ENCODE peak calls at places on chromosomes 12 and 14, in six cellular contexts. Q, E, C, M, X and V are unnamed samples.

GRCh38 chr12:29148065-29148957 is 767 bp upstream of the FAR2 start:
- DNase-seq in Q (peak; percentile 18), E (no peak), C (peak; percentile 44), M (no peak), X (no peak), V (no peak)

GRCh38 chr14:45373877-45374276 is 120.9 kb upstream of the MIS18BP1 start:
- DNase-seq in Q (no peak), E (no peak), C (no peak), M (no peak), X (no peak), V (peak; percentile 9)

GRCh38 chr14:41606249-41607118 is at the start of gene LRFN5:
- DNase-seq in Q (peak; percentile 78), E (peak; percentile 49), C (peak; percentile 80), M (no peak), X (peak; percentile 61), V (peak; percentile 54)

GRCh38 chr12:53191885-53192530 is 11.3 kb upstream of the CSAD start:
- DNase-seq in Q (no peak), E (no peak), C (no peak), M (no peak), X (no peak), V (no peak)

GRCh38 chr14:102182190-102182589 is 42.5 kb downstream of the WDR20 start:
- DNase-seq in Q (peak; percentile 33), E (peak; percentile 62), C (no peak), M (no peak), X (no peak), V (no peak)

GRCh38 chr14:100679170-100679569 is 47.5 kb upstream of the DLK1 start:
- DNase-seq in Q (no peak), E (no peak), C (no peak), M (no peak), X (no peak), V (no peak)

GRCh38 chr12:118922405-118922804 is 58.9 kb upstream of the SRRM4 start:
- DNase-seq in Q (no peak), E (no peak), C (peak; percentile 57), M (no peak), X (peak; percentile 38), V (peak; percentile 51)

GRCh38 chr12:114841557-114842251 is 157.7 kb upstream of the TBX3 start:
- DNase-seq in Q (no peak), E (no peak), C (peak; percentile 98), M (peak; percentile 41), X (peak; percentile 82), V (no peak)

GRCh38 chr12:106766393-106766826 is 8.1 kb upstream of the RIC8B start:
- DNase-seq in Q (peak; percentile 22), E (no peak), C (no peak), M (no peak), X (no peak), V (no peak)

GRCh38 chr14:29892327-29892726 is 35.3 kb downstream of the PRKD1 start:
- DNase-seq in Q (no peak), E (peak; percentile 13), C (no peak), M (no peak), X (no peak), V (no peak)

GRCh38 chr14:98688446-98688845 is 583.6 kb downstream of the BCL11B start:
- DNase-seq in Q (no peak), E (no peak), C (no peak), M (no peak), X (no peak), V (no peak)

GRCh38 chr12:9587903-9588600 is 19.7 kb downstream of the KLRB1 start:
- DNase-seq in Q (peak; percentile 0), E (no peak), C (no peak), M (no peak), X (no peak), V (no peak)

GRCh38 chr12:15545329-15545728 is 223.0 kb downstream of the PTPRO start:
- DNase-seq in Q (no peak), E (no peak), C (no peak), M (no peak), X (no peak), V (no peak)

GRCh38 chr14:96051642-96052540 is 12.7 kb downstream of the C14orf132 start:
- DNase-seq in Q (no peak), E (peak; percentile 8), C (peak; percentile 73), M (no peak), X (peak; percentile 63), V (no peak)
- H2BK15ac ChIP-seq in Q (no peak overlapping the region), E (no peak overlapping the region), C (no peak overlapping the region), M (no peak overlapping the region), X (no peak overlapping the region), V (no peak overlapping the region)

GRCh38 chr12:65311260-65311659 is 32.8 kb downstream of the MSRB3 start:
- DNase-seq in Q (no peak), E (no peak), C (no peak), M (no peak), X (no peak), V (no peak)

GRCh38 chr12:65306229-65306602 is 27.7 kb downstream of the MSRB3 start:
- DNase-seq in Q (no peak), E (peak; percentile 48), C (no peak), M (no peak), X (no peak), V (no peak)

GRCh38 chr12:65306603-65307501 is 28.4 kb downstream of the MSRB3 start:
- DNase-seq in Q (peak; percentile 96), E (peak; percentile 75), C (peak; percentile 55), M (no peak), X (peak; percentile 37), V (no peak)

GRCh38 chr12:65308001-65308400 is 29.5 kb downstream of the MSRB3 start:
- DNase-seq in Q (peak; percentile 45), E (peak; percentile 37), C (no peak), M (no peak), X (no peak), V (no peak)

GRCh38 chr12:65308601-65309071 is 30.2 kb downstream of the MSRB3 start:
- DNase-seq in Q (peak; percentile 28), E (peak; percentile 45), C (no peak), M (no peak), X (no peak), V (no peak)
- H2BK120ac ChIP-seq in Q (no peak overlapping the region), E (peak overlapping the region; percentile 54), C (no peak overlapping the region), M (no peak overlapping the region), X (no peak overlapping the region), V (no peak overlapping the region)

GRCh38 chr12:71576546-71576945 is 87.1 kb downstream of the ZFC3H1 start:
- DNase-seq in Q (no peak), E (no peak), C (no peak), M (no peak), X (no peak), V (no peak)
- H2BK15ac ChIP-seq in Q (no peak overlapping the region), E (no peak overlapping the region), C (no peak overlapping the region), M (no peak overlapping the region), X (no peak overlapping the region), V (no peak overlapping the region)

GRCh38 chr14:96274122-96274910 is 18.3 kb downstream of the BDKRB1 start:
- DNase-seq in Q (peak; percentile 93), E (peak; percentile 97), C (no peak), M (no peak), X (no peak), V (no peak)
- H2BK120ac ChIP-seq in Q (peak overlapping the region; percentile 39), E (peak overlapping the region; percentile 96), C (no peak overlapping the region), M (no peak overlapping the region), X (no peak overlapping the region), V (no peak overlapping the region)

GRCh38 chr12:64691793-64692583 is 67.2 kb downstream of the GNS start:
- DNase-seq in Q (peak; percentile 57), E (peak; percentile 26), C (peak; percentile 57), M (no peak), X (no peak), V (peak; percentile 48)

GRCh38 chr12:64688715-64689114 is 70.5 kb downstream of the GNS start:
- DNase-seq in Q (no peak), E (no peak), C (no peak), M (no peak), X (no peak), V (no peak)

GRCh38 chr12:64687816-64688599 is 71.2 kb downstream of the GNS start:
- DNase-seq in Q (peak; percentile 45), E (peak; percentile 58), C (no peak), M (no peak), X (no peak), V (no peak)

GRCh38 chr12:64694130-64695078 is 64.8 kb downstream of the GNS start:
- DNase-seq in Q (no peak), E (no peak), C (no peak), M (no peak), X (no peak), V (no peak)

GRCh38 chr12:64691227-64691792 is 67.9 kb downstream of the GNS start:
- DNase-seq in Q (no peak), E (no peak), C (peak; percentile 80), M (no peak), X (peak; percentile 50), V (peak; percentile 47)
- H2BK15ac ChIP-seq in Q (no peak overlapping the region), E (no peak overlapping the region), C (no peak overlapping the region), M (no peak overlapping the region), X (no peak overlapping the region), V (no peak overlapping the region)